ENCODE peak calls at places on chromosome 17, in nine cellular contexts. X is colonic mucosa, I is epithelial cell of proximal tubule, Y is fibroblast of the aortic adventitia, L is Caco-2, J is fibroblast of villous mesenchyme, D is retinal pigment epithelial cell, G is psoas muscle, H is cardiac muscle cell. U is an unnamed sample.

GRCh38 chr17:45240905-45241314 is 19.2 kb downstream of the FMNL1 start:
- DNase-seq in Y (no peak), J (no peak), L (no peak), I (no peak), H (no peak), G (no peak), X (no peak), D (no peak), U (no peak)

GRCh38 chr17:82205720-82206508 is 6.7 kb downstream of the CCDC57 start:
- DNase-seq in Y (peak; percentile 88), G (peak; percentile 85), X (peak; percentile 88), I (peak; percentile 33), L (peak; percentile 88), D (peak; percentile 83), H (peak; percentile 90), J (peak; percentile 91), U (peak; percentile 92)

GRCh38 chr17:40555296-40556190 is 9.7 kb downstream of the CCR7 start:
- DNase-seq in H (no peak), I (no peak), D (no peak), Y (no peak), J (peak; percentile 20), L (no peak), G (no peak), X (no peak), U (no peak)

GRCh38 chr17:73492802-73493139 is 151.5 kb downstream of the SDK2 start:
- DNase-seq in G (no peak), I (no peak), X (no peak), J (no peak), H (no peak), D (no peak), Y (no peak), L (no peak), U (no peak)

GRCh38 chr17:44916781-44917241 is 1.5 kb upstream of the GFAP start:
- DNase-seq in G (peak; percentile 40), Y (peak; percentile 71), D (no peak), X (no peak), I (no peak), H (peak; percentile 61), L (no peak), J (no peak), U (no peak)

GRCh38 chr17:2101448-2102257 is 46.8 kb downstream of the HIC1 start:
- DNase-seq in J (peak; percentile 56), X (peak; percentile 96), D (peak; percentile 88), L (no peak), Y (no peak), H (no peak), G (peak; percentile 51), I (peak; percentile 91), U (peak; percentile 39)

GRCh38 chr17:77529328-77529650 is 388.5 kb downstream of the SEC14L1 start:
- DNase-seq in J (no peak), L (no peak), I (no peak), H (no peak), Y (no peak), G (no peak), X (no peak), D (no peak), U (no peak)

GRCh38 chr17:2482218-2482617 is 29.5 kb downstream of the METTL16 start:
- DNase-seq in D (no peak), X (no peak), Y (no peak), H (no peak), L (no peak), J (no peak), I (no peak), G (no peak), U (no peak)

GRCh38 chr17:79006001-79006400 is 3.6 kb downstream of the CANT1 start:
- DNase-seq in J (no peak), L (no peak), X (peak; percentile 70), G (no peak), Y (no peak), H (no peak), D (no peak), I (no peak), U (no peak)

GRCh38 chr17:37088459-37088858 is 139.7 kb downstream of the AATF start:
- DNase-seq in L (no peak), I (no peak), J (no peak), X (no peak), H (peak; percentile 34), D (no peak), G (no peak), Y (no peak), U (peak; percentile 50)

GRCh38 chr17:72372185-72372584 is 251.4 kb downstream of the SOX9 start:
- DNase-seq in J (no peak), X (no peak), G (peak; percentile 55), D (no peak), H (peak; percentile 33), Y (no peak), L (no peak), I (no peak), U (no peak)

GRCh38 chr17:76408037-76408849 is 23.8 kb downstream of the SPHK1 start:
- DNase-seq in J (peak; percentile 52), D (no peak), G (no peak), L (peak; percentile 76), X (peak; percentile 78), I (no peak), Y (peak; percentile 49), H (peak; percentile 55), U (peak; percentile 62)

GRCh38 chr17:40496634-40497420 is 4.6 kb downstream of the TNS4 start:
- DNase-seq in L (no peak), I (no peak), J (no peak), G (no peak), Y (no peak), X (no peak), H (no peak), D (no peak), U (no peak)

GRCh38 chr17:38598536-38598935 is 7.2 kb downstream of the SRCIN1 start:
- DNase-seq in J (peak; percentile 43), G (no peak), H (peak; percentile 87), Y (peak; percentile 56), X (peak; percentile 75), I (peak; percentile 39), L (peak; percentile 96), D (peak; percentile 60), U (peak; percentile 83)

GRCh38 chr17:29357821-29358232 is 32.3 kb upstream of the TAOK1 start:
- DNase-seq in H (peak; percentile 39), G (no peak), J (peak; percentile 32), I (no peak), X (no peak), Y (peak; percentile 18), L (no peak), D (no peak), U (peak; percentile 55)

GRCh38 chr17:327971-328370 is 24.6 kb downstream of the RPH3AL start:
- DNase-seq in G (no peak), Y (no peak), L (no peak), J (no peak), H (no peak), I (no peak), D (no peak), X (no peak), U (no peak)

GRCh38 chr17:49814781-49815496 is 26.5 kb downstream of the KAT7 start:
- DNase-seq in J (no peak), G (no peak), H (no peak), D (no peak), Y (no peak), L (no peak), I (no peak), X (no peak), U (no peak)
- H3K4me3 ChIP-seq in J (no peak overlapping the region), G (no peak overlapping the region), H (no peak overlapping the region), D (no peak overlapping the region), Y (no peak overlapping the region), L (no peak overlapping the region), I (no peak overlapping the region), X (no peak overlapping the region), U (no peak overlapping the region)

DNA sequence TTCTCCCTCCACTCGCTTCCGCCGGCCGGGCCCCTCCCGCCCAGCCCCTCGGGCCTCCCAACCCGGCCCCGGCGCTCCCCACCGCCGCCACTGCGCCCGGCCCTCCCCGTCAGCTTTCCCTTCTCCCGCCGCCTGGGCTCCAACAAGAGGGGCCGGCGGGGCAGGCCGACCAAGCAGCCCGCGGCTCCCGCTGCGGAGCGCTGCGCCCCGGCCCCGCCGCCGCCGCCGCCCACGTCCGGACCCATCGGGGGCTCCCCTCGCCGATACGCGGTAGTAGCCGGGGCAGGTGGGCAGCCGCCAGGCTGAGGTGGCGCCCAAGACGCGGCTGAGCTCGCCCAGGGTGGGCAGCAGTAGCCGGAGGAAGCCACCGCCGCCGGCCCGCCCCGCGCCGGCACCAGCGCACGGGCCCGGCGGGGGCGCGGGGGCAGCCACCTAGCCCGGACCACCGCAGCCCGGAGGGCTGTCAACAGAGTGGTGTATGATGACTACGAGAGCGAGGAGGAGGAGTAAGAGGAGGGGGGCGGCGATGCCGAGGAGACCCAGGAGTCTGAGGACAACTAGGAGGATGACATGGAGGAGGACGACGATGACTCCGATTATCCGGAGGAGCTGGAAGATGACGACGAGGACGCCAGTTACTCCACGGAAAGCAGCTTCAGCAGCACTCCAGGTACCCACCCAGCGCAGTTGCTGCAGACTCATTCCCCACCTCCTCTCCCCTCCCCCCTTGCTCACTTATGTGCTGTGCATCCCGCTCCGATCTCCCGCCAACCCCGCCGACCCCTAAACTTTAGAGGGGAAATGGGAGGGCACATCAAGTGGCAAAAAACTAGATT is 498 bp downstream of the LRRC37B start:
- DNase-seq in I (no peak), X (peak; percentile 69), G (peak; percentile 19), D (no peak), H (peak; percentile 29), Y (peak; percentile 18), L (peak; percentile 30), J (peak; percentile 18), U (peak; percentile 28)
- TF ChIP-seq CTCF in I (no peak), X (no peak), G (no peak), D (no peak), H (no peak), Y (no peak), L (no peak), J (no peak), U (no peak)

GRCh38 chr17:41870627-41871026 is 5.4 kb upstream of the KLHL11 start:
- DNase-seq in J (no peak), H (no peak), G (no peak), I (no peak), X (no peak), L (no peak), Y (no peak), D (no peak), U (no peak)

GRCh38 chr17:41868568-41868967 is 3.3 kb upstream of the KLHL11 start:
- DNase-seq in H (no peak), G (no peak), X (no peak), J (no peak), I (no peak), D (no peak), L (no peak), Y (no peak), U (no peak)

GRCh38 chr17:41871789-41872188 is 6.6 kb upstream of the KLHL11 start:
- DNase-seq in D (no peak), X (no peak), L (no peak), H (no peak), G (no peak), Y (no peak), J (no peak), I (no peak), U (no peak)

GRCh38 chr17:41870097-41870496 is 4.9 kb upstream of the KLHL11 start:
- DNase-seq in J (no peak), Y (no peak), H (no peak), X (no peak), L (no peak), D (no peak), I (no peak), G (no peak), U (no peak)

GRCh38 chr17:41869426-41869825 is 4.2 kb upstream of the KLHL11 start:
- DNase-seq in G (no peak), I (no peak), J (no peak), Y (no peak), L (no peak), H (no peak), X (no peak), D (no peak), U (no peak)
- H3K4me3 ChIP-seq in G (no peak overlapping the region), I (no peak overlapping the region), J (no peak overlapping the region), Y (no peak overlapping the region), L (no peak overlapping the region), H (no peak overlapping the region), X (no peak overlapping the region), D (no peak overlapping the region), U (no peak overlapping the region)

GRCh38 chr17:12395733-12396354 is 269.8 kb upstream of the MYOCD start:
- DNase-seq in L (peak; percentile 19), X (peak; percentile 23), G (no peak), I (no peak), D (no peak), Y (no peak), J (peak; percentile 39), H (peak; percentile 2), U (peak; percentile 61)
- TF ChIP-seq CTCF in L (no peak), X (peak; percentile 31), G (no peak), I (peak; percentile 45), D (peak; percentile 64), Y (peak; percentile 41), J (peak; percentile 84), H (peak; percentile 36), U (peak; percentile 82)

U was measured in choroid plexus epithelial cell.